ENCODE peak calls at places on chromosomes 12 and 14, in six cellular contexts. Z is endothelial cell, Q is fibroblast of lung, U is AG09309, E is astrocyte of the spinal cord, J is BJ. O is an unnamed sample.
A peak's percentile ranks its signal among the peaks of the same experiment; 100 is the strongest.

GRCh38 chr12:2963760-2964292 is 4.6 kb downstream of the TEAD4 start:
- DNase-seq in Z (peak; percentile 42), Q (peak; percentile 39), U (no peak), E (peak; percentile 32), J (no peak), O (no peak)

GRCh38 chr14:69716483-69717187 is 50.3 kb upstream of the SRSF5 start:
- DNase-seq in Z (no peak), Q (peak; percentile 85), U (peak; percentile 93), E (peak; percentile 94), J (peak; percentile 40), O (no peak)

GRCh38 chr12:89067436-89067835 is 284.9 kb downstream of the DUSP6 start:
- DNase-seq in Z (no peak), Q (peak; percentile 60), U (peak; percentile 91), E (peak; percentile 79), J (peak; percentile 85), O (no peak)

GRCh38 chr12:120229071-120229582 is 28.2 kb upstream of the RPLP0 start:
- DNase-seq in Z (no peak), Q (no peak), U (no peak), E (no peak), J (no peak), O (no peak)

GRCh38 chr12:120654656-120655055 is 14.2 kb downstream of the CABP1 start:
- DNase-seq in Z (no peak), Q (no peak), U (no peak), E (no peak), J (no peak), O (no peak)

GRCh38 chr12:81683881-81684280 is 75.3 kb downstream of the PPFIA2 start:
- DNase-seq in Z (no peak), Q (no peak), U (no peak), E (no peak), J (no peak), O (no peak)

GRCh38 chr12:93784339-93785086 is 107.3 kb downstream of the CRADD start:
- DNase-seq in Z (no peak), Q (peak; percentile 89), U (no peak), E (peak; percentile 86), J (no peak), O (peak; percentile 47)

GRCh38 chr12:88185988-88186387 is 43.9 kb downstream of the TMTC3 start:
- DNase-seq in Z (no peak), Q (peak; percentile 62), U (peak; percentile 34), E (peak; percentile 66), J (no peak), O (no peak)

GRCh38 chr12:58976146-58976545 is 55.8 kb upstream of the LRIG3 start:
- DNase-seq in Z (no peak), Q (no peak), U (no peak), E (peak; percentile 30), J (no peak), O (no peak)

DNA sequence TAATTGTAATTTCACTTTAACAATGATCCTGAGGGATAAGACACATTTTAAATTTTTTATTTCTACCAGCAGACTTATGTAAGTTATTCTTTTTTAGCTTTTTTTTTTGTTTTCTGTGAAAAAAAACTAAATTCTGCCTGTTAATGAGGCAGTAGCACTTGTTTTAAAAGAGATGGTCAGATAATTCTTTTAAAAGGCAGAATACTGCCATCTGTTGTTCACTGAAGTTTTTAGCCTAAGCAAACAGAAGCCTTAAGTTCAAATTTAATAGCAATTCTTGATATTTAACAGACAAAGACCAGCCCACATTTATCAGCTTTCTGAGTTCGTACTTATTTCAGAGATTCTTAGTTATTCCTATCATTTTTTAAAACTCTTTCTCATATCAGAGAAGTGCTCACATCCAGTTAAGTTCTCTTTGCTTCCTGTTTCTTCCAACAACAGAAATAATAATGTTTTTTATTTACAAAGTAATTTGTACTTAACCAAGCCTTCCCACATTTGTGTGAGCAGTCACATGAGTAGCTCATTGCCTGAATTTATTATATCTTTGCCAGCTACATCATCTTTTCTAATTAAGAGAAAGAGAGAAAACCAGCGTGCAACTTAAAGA is 93.4 kb upstream of the SLCO1C1 start:
- DNase-seq in Z (no peak), Q (peak; percentile 80), U (no peak), E (peak; percentile 76), J (no peak), O (no peak)
- TF ChIP-seq CTCF in Z (no peak), Q (no peak), U (peak; percentile 40), E (peak; percentile 48), J (peak; percentile 52), O (no peak)

GRCh38 chr14:50109342-50109741 is 7.0 kb downstream of the VCPKMT start:
- DNase-seq in Z (peak; percentile 15), Q (peak; percentile 31), U (no peak), E (peak; percentile 22), J (no peak), O (peak; percentile 27)
- TF ChIP-seq CTCF in Z (peak; percentile 62), Q (no peak), U (peak; percentile 22), E (peak; percentile 50), J (peak; percentile 37), O (peak; percentile 65)

GRCh38 chr14:91059576-91060471 is 617 bp downstream of the RPS6KA5 start:
- DNase-seq in Z (peak; percentile 74), Q (no peak), U (no peak), E (no peak), J (no peak), O (peak; percentile 63)

GRCh38 chr14:91061309-91061887 is 957 bp upstream of the RPS6KA5 start:
- DNase-seq in Z (no peak), Q (no peak), U (no peak), E (no peak), J (no peak), O (no peak)

GRCh38 chr14:91063119-91063518 is 2.7 kb upstream of the RPS6KA5 start:
- DNase-seq in Z (no peak), Q (no peak), U (no peak), E (no peak), J (no peak), O (no peak)

GRCh38 chr14:91062600-91062999 is 2.2 kb upstream of the RPS6KA5 start:
- DNase-seq in Z (no peak), Q (no peak), U (no peak), E (no peak), J (no peak), O (no peak)

GRCh38 chr14:91060472-91061308 is at the start of gene RPS6KA5:
- DNase-seq in Z (peak; percentile 99), Q (peak; percentile 100), U (peak; percentile 100), E (peak; percentile 100), J (peak; percentile 99), O (peak; percentile 100)
- TF ChIP-seq CTCF in Z (peak; percentile 13), Q (no peak), U (no peak), E (no peak), J (no peak), O (no peak)

DNA sequence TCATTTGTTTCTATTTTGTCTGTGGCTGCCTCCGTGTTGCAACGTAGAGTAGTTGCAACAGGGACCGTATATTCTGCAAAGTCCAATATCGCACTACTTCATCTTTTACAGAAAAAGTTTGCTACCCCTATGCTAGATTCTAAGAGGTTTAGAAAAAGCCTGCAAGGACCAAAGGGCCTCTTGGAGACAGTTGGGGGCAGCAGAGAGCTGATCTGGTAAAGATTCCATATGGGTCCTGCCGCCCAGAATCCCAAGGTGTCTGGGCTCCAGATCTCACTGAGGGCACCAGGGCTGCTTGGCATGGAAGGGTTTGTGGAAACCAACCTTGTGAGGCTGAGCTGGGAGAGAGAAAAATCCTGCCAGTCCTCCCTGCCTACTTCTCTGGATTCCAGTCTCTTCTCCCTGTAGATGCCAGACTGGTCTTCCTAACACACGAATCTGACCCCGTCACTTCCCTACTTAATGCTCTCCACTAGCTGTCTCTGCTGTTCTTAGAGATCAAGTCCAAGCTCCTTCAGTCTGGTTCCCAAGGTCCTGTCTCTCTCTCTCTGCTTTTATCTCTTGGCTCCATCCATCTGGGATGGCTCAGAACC is 74.6 kb downstream of the GLRX5 start:
- DNase-seq in Z (peak; percentile 71), Q (peak; percentile 9), U (no peak), E (peak; percentile 3), J (no peak), O (peak; percentile 64)
- TF ChIP-seq CTCF in Z (peak; percentile 3), Q (peak; percentile 37), U (peak; percentile 62), E (peak; percentile 56), J (peak; percentile 49), O (peak; percentile 65)

GRCh38 chr12:100345020-100345767 is 11.7 kb upstream of the SLC17A8 start:
- DNase-seq in Z (no peak), Q (no peak), U (no peak), E (no peak), J (no peak), O (no peak)

GRCh38 chr12:100346660-100347059 is 10.2 kb upstream of the SLC17A8 start:
- DNase-seq in Z (no peak), Q (no peak), U (no peak), E (no peak), J (no peak), O (no peak)

GRCh38 chr12:100348657-100349454 is 8.0 kb upstream of the SLC17A8 start:
- DNase-seq in Z (no peak), Q (peak; percentile 44), U (no peak), E (peak; percentile 29), J (no peak), O (no peak)
- TF ChIP-seq CTCF in Z (peak; percentile 21), Q (no peak), U (peak; percentile 37), E (peak; percentile 13), J (peak; percentile 28), O (peak; percentile 19)

DNA sequence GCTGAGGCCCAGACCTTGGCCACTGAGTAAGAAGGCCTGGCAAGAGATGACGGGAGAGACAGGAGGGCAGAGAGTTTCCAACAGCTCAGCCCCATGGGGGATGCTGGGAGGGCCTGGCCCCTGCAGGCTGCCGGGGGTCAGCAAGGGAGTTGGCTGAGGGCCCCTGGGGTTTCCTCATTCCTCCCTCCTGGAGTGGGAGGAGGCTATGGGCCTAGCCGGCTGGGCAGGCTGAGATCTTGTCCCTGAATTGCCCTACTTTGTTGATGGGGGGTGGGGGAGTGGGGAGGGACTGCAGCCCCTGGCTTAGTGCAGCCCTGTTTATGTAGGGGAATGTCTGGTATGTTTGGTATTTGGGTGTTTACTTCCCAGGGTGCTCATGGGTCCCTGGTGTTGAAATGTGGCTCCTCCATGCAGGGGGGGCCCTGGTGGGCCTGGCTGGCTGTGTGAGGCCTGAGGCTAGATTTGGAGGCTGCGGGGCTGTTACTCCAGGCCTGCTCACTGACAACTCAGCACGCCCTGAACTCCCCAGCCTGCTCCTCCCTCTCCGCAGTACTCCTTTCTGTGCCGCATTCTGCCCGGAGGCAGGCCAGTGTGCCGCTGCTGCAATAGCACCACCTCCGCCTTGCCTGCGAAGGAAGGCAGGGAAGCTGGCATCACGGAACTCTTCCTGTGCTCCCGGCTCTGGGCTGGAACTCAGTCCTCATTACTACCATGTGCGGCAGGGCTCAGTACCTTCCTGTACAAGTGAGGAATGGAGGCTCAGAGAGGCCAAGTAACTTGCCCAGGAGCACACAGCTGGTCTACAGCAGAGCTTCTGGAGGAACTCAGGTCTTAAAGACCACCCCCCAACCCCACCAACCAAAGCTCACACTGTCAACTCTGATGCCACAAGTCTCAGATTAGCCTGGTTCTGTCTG is 25.3 kb downstream of the JDP2 start:
- DNase-seq in Z (peak; percentile 30), Q (peak; percentile 95), U (peak; percentile 86), E (peak; percentile 75), J (peak; percentile 95), O (peak; percentile 31)
- TF ChIP-seq CTCF in Z (no peak), Q (no peak), U (no peak), E (no peak), J (no peak), O (no peak)